ENCODE peak calls at places on chromosome X, in four cellular contexts. One of them, this sample, is unnamed.

GRCh38 chrX:37796805-37797204 is 16.9 kb downstream of the CYBB start:
- DNase-seq in HCT116: no peak
- DNase-seq in ovary: no peak
- DNase-seq in NB4: peak
- DNase-seq in this sample: peak

GRCh38 chrX:73563740-73564073 is 710 bp downstream of the CHIC1 start:
- DNase-seq in HCT116: no peak
- DNase-seq in ovary: no peak
- DNase-seq in NB4: no peak
- DNase-seq in this sample: no peak

GRCh38 chrX:13254076-13254785 is 65.6 kb downstream of the ATXN3L start:
- DNase-seq in HCT116: no peak
- DNase-seq in ovary: no peak
- DNase-seq in NB4: peak
- DNase-seq in this sample: peak

GRCh38 chrX:20038966-20039365 is 48.1 kb upstream of the BCLAF3 start:
- DNase-seq in HCT116: no peak
- DNase-seq in ovary: no peak
- DNase-seq in NB4: no peak
- DNase-seq in this sample: no peak

GRCh38 chrX:70033348-70033747 is 16.4 kb downstream of the AWAT2 start:
- DNase-seq in HCT116: peak
- DNase-seq in ovary: no peak
- DNase-seq in NB4: peak
- DNase-seq in this sample: no peak

GRCh38 chrX:69109706-69110635 is 55.3 kb downstream of the PJA1 start:
- DNase-seq in HCT116: peak
- DNase-seq in ovary: no peak
- DNase-seq in NB4: no peak
- DNase-seq in this sample: peak

GRCh38 chrX:143027262-143027661 is 1.5 kb downstream of the SPANXN4 start:
- DNase-seq in HCT116: no peak
- DNase-seq in ovary: no peak
- DNase-seq in NB4: no peak
- DNase-seq in this sample: no peak

GRCh38 chrX:24292358-24292757 is 21.5 kb downstream of the SUPT20HL2 start:
- DNase-seq in HCT116: no peak
- DNase-seq in ovary: no peak
- DNase-seq in NB4: no peak
- DNase-seq in this sample: peak

GRCh38 chrX:133852837-133853236 is 132.6 kb downstream of the GPC3 start:
- DNase-seq in HCT116: no peak
- DNase-seq in ovary: no peak
- DNase-seq in NB4: no peak
- DNase-seq in this sample: no peak

GRCh38 chrX:67781132-67781531 is 237.3 kb downstream of the AR start:
- DNase-seq in HCT116: no peak
- DNase-seq in ovary: peak
- DNase-seq in NB4: no peak
- DNase-seq in this sample: peak

GRCh38 chrX:49880668-49881067 is 1.4 kb downstream of the USP27X start:
- DNase-seq in HCT116: no peak
- DNase-seq in ovary: no peak
- DNase-seq in NB4: no peak
- DNase-seq in this sample: no peak
- H3K4me3 ChIP-seq in HCT116: no peak
- H3K4me3 ChIP-seq in ovary: no peak
- H3K4me3 ChIP-seq in NB4: no peak
- H3K4me3 ChIP-seq in this sample: no peak

GRCh38 chrX:7283741-7284140 is 135.8 kb upstream of the PUDP start:
- DNase-seq in HCT116: no peak
- DNase-seq in ovary: no peak
- DNase-seq in NB4: no peak
- DNase-seq in this sample: no peak

GRCh38 chrX:7278356-7278755 is 130.4 kb upstream of the PUDP start:
- DNase-seq in HCT116: no peak
- DNase-seq in ovary: no peak
- DNase-seq in NB4: no peak
- DNase-seq in this sample: no peak
- TF ChIP-seq POLR2A in HCT116: no peak
- TF ChIP-seq POLR2A in ovary: no peak
- TF ChIP-seq POLR2A in NB4: no peak
- TF ChIP-seq POLR2A in this sample: no peak

DNA sequence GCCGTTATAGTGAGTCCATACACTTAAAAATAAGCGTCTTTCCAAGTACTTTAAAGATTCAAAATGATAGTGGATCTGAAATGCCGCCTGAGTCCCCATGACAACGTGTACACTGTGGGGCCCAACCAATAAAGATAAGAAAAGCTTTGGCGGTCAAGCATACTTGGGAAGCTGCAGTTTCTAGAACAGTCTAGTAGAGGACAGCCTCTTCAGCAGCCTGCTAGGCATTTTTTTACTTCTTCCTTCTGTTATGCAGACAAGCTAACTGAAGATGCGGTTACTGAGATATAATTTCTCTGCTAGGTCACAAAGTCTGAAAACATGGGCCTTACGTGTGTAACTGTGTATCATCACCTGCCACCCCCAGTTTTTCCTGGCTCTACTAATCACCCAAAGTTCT is 402 bp upstream of the UPRT start:
- DNase-seq in HCT116: no peak
- DNase-seq in ovary: no peak
- DNase-seq in NB4: no peak
- DNase-seq in this sample: no peak
- H3K4me3 ChIP-seq in HCT116: peak
- H3K4me3 ChIP-seq in ovary: peak
- H3K4me3 ChIP-seq in NB4: peak
- H3K4me3 ChIP-seq in this sample: no peak

DNA sequence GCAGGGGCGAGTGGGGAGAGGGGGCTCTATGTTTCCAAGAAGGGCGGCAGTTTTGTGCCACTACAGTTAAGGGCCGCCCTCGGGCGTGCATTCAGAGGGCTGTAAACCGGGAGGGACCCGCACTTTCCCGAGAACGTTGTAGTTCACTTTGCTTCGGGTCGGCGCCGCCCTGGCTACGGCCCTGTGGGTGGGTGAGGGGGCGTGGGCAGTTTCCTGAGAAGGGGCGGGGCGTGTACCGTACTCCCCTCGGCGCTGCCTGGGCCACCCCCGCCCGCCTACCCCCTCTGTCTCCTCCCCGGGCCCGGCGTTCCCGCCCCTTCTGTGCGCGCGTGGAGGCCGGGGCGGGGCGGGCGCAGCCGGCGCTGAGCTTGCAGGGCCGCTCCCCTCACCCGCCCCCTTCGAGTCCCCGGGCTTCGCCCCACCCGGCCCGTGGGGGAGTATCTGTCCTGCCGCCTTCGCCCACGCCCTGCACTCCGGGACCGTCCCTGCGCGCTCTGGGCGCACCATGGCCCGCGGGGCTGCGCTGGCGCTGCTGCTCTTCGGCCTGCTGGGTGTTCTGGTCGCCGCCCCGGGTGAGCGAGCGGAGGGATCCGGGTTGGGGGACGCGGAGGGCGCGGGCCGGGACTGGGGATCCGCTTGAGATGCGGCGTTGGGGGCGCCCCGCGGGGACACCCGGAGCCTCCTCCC is at the start of gene CD99:
- DNase-seq in HCT116: no peak
- DNase-seq in ovary: peak
- DNase-seq in NB4: peak
- DNase-seq in this sample: peak
- TF ChIP-seq POLR2A in HCT116: no peak
- TF ChIP-seq POLR2A in ovary: peak
- TF ChIP-seq POLR2A in NB4: no peak
- TF ChIP-seq POLR2A in this sample: no peak

GRCh38 chrX:46670316-46670715 is 88.6 kb downstream of the SLC9A7 start:
- DNase-seq in HCT116: no peak
- DNase-seq in ovary: no peak
- DNase-seq in NB4: no peak
- DNase-seq in this sample: no peak
- H3K4me3 ChIP-seq in HCT116: no peak
- H3K4me3 ChIP-seq in ovary: no peak
- H3K4me3 ChIP-seq in NB4: no peak
- H3K4me3 ChIP-seq in this sample: no peak

DNA sequence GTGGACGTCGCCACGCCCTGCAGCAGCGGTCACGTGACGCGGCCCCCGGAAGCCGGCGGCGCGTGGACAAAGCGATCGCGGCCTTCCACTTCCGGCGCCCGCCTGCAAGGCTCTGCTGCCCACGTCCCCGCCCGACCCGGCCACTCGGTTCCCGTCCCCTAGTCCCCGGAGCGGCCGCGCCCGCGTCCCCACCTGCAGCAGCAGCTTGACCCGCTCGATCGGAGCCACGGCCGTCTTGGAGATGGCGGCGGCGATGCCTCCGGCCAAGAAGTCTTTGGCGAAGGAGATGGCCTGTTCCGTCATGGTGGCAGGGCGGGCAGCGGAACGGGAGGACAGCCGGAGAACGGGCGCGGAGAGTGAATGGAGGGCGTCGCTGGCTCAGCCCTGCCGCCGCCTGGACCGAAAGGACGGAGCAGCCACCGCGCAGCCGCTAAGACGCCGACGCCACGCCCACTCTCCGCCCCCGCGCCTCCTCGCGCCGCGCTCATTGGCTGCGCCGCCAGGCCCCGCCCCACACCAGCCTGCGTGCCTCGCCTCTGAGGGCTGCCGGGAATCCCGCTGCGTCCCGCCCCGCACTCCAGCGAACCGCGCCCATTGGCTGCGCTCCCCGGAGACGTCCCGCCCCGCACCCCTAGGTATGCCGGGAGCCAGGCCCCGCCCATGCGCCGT is at the start of gene SLC25A6:
- DNase-seq in HCT116: peak
- DNase-seq in ovary: peak
- DNase-seq in NB4: peak
- DNase-seq in this sample: peak
- TF ChIP-seq POLR2A in HCT116: peak
- TF ChIP-seq POLR2A in ovary: peak
- TF ChIP-seq POLR2A in NB4: peak
- TF ChIP-seq POLR2A in this sample: peak